ENCODE peak calls at places on chromosomes 1 and 21, in five cellular contexts. Q is mammary epithelial cell; T is CD8-positive, alpha-beta memory T cell; R is fibroblast of lung; N is hepatocyte. W is an unnamed sample.
A peak's percentile ranks its signal among the peaks of the same experiment; 100 is the strongest.

GRCh38 chr21:43778469-43779335 is 2.6 kb upstream of the CSTB start:
- DNase-seq in T (no peak), N (no peak), Q (peak; percentile 34), R (no peak), W (no peak)

GRCh38 chr1:179310721-179311120 is 17.1 kb downstream of the SOAT1 start:
- DNase-seq in N (peak; percentile 16), Q (peak; percentile 92), T (no peak), R (peak; percentile 90), W (no peak)

GRCh38 chr1:79974659-79975058 is 968.1 kb upstream of the ADGRL4 start:
- DNase-seq in T (no peak), Q (no peak), N (no peak), R (no peak), W (no peak)

GRCh38 chr1:223556414-223557124 is 108.9 kb downstream of the CAPN8 start:
- DNase-seq in R (no peak), N (peak; percentile 55), Q (peak; percentile 50), T (no peak), W (peak; percentile 69)

GRCh38 chr1:182634306-182635072 is 30.3 kb upstream of the RGS16 start:
- DNase-seq in T (no peak), R (no peak), N (no peak), Q (no peak), W (no peak)

GRCh38 chr1:221230605-221231004 is 351.4 kb downstream of the HLX start:
- DNase-seq in R (peak; percentile 19), T (no peak), Q (no peak), N (no peak), W (no peak)

GRCh38 chr1:204711103-204711946 is 25.8 kb upstream of the LRRN2 start:
- DNase-seq in N (peak; percentile 26), R (no peak), T (no peak), Q (no peak), W (no peak)

GRCh38 chr1:67733741-67734690 is 49.0 kb downstream of the GADD45A start:
- DNase-seq in Q (no peak), R (no peak), N (no peak), T (no peak), W (no peak)

GRCh38 chr1:207883104-207883651 is 27.7 kb downstream of the CD34 start:
- DNase-seq in N (no peak), T (no peak), Q (no peak), R (no peak), W (no peak)

GRCh38 chr21:42489991-42490390 is 6.0 kb downstream of the RSPH1 start:
- DNase-seq in T (no peak), N (no peak), R (no peak), Q (no peak), W (no peak)

GRCh38 chr1:171884475-171884874 is 43.2 kb downstream of the DNM3 start:
- DNase-seq in T (no peak), Q (peak; percentile 86), R (no peak), N (no peak), W (no peak)

GRCh38 chr1:8427986-8428385 is 110.1 kb downstream of the SLC45A1 start:
- DNase-seq in Q (no peak), R (no peak), N (no peak), T (no peak), W (no peak)
- H3K27me3 ChIP-seq in Q (no peaks in the 10 kb centered on the region), R (no peaks in the 10 kb centered on the region), N (no peaks in the 10 kb centered on the region), T (no peaks in the 10 kb centered on the region), W (no peaks in the 10 kb centered on the region)

DNA sequence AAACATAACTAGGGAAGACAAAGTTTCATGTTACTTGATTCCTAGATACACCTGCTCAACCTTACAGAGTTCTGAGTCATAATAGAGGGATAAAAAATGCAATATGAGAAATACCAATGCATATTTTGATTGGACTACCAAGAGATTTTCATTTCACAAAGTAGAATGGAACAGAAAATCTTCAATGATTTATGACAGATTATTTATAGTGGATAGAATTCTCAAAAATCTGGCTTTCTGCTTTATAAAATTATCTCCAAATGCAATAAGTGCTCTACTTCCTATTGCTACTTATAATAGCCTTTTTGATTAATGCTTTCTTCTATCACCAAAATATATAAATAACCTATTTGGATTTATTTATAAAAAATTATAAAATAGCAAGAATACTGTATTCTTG is 18.9 kb upstream of the ATP6V1G3 start:
- DNase-seq in R (no peak), N (no peak), Q (no peak), T (no peak), W (no peak)
- H3K4me1 ChIP-seq in R (no peaks in the 10 kb centered on the region), N (no peaks in the 10 kb centered on the region), Q (peaks cover 5% of the 10 kb centered on the region), T (peaks cover 77% of the 10 kb centered on the region), W (no peaks in the 10 kb centered on the region)

GRCh38 chr21:46555678-46556077 is 49.2 kb downstream of the S100B start:
- DNase-seq in N (no peak), R (no peak), Q (no peak), T (no peak), W (no peak)
- H3K36me3 ChIP-seq in N (no peaks in the 10 kb centered on the region), R (peaks cover 15% of the 10 kb centered on the region), Q (peaks cover 27% of the 10 kb centered on the region), T (peaks cover 5% of the 10 kb centered on the region), W (peaks cover 10% of the 10 kb centered on the region)

DNA sequence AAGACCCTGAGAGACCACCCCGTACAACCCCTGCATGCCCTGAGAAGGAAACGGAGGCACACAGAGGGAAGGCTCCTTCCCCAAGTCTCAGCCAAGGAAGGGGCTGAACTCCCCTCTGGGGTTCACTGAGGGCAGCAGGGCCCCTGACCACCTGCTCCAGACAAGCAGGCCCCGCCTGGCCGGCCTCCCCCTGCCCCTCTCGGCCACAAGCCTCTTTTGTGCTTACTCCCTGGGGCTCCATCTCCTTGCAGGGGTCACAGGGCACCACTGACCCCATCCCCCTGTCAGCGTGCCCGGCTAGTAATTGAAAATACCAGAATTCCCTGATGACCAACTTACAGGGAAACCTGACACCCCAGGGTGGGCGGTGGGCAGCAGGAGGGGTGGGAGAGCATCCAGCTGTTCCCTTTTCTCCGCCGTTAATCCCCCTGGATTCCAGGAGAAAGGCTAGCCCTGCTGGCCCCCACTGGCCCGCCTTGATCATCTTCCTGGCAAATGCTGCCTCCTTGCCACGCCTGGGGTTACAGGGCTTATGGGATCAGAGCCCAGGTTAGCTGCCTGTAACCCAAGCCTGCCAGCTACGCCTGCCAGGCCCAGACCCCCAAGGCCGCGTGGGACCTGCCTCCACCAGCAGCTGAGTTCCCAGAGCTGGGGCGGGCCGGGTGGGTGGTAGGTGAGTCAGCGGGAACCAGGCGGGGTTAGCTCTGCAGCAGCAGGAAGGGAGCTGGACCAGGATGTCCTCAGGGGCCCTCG is 96.1 kb downstream of the LACTBL1 start:
- DNase-seq in N (peak; percentile 48), R (peak; percentile 84), Q (peak; percentile 31), T (no peak), W (no peak)
- H3K27me3 ChIP-seq in N (no peaks in the 10 kb centered on the region), R (no peaks in the 10 kb centered on the region), Q (no peaks in the 10 kb centered on the region), T (no peaks in the 10 kb centered on the region), W (no peaks in the 10 kb centered on the region)